ENCODE peak calls at places on chromosomes 12 and 14, in six cellular contexts. One of them, this sample, is unnamed.

GRCh38 chr12:105334001-105334400 is 3.5 kb downstream of the C12orf75 start:
- DNase-seq in IMR-90: peak
- DNase-seq in mesendoderm: no peak
- DNase-seq in neuronal stem cell: no peak
- DNase-seq in H1: no peak
- DNase-seq in trophoblast cell: peak
- DNase-seq in this sample: peak

GRCh38 chr12:6816598-6816997 is 5.0 kb upstream of the GPR162 start:
- DNase-seq in IMR-90: no peak
- DNase-seq in mesendoderm: peak
- DNase-seq in neuronal stem cell: no peak
- DNase-seq in H1: no peak
- DNase-seq in trophoblast cell: no peak
- DNase-seq in this sample: no peak

GRCh38 chr14:98345186-98345585 is 926.8 kb downstream of the BCL11B start:
- DNase-seq in IMR-90: no peak
- DNase-seq in mesendoderm: no peak
- DNase-seq in neuronal stem cell: no peak
- DNase-seq in H1: no peak
- DNase-seq in trophoblast cell: no peak
- DNase-seq in this sample: no peak

GRCh38 chr14:99274346-99275221 is 2.6 kb upstream of the BCL11B start:
- DNase-seq in IMR-90: peak
- DNase-seq in mesendoderm: peak
- DNase-seq in neuronal stem cell: peak
- DNase-seq in H1: peak
- DNase-seq in trophoblast cell: no peak
- DNase-seq in this sample: peak

GRCh38 chr12:67572492-67572891 is 76.1 kb upstream of the DYRK2 start:
- DNase-seq in IMR-90: no peak
- DNase-seq in mesendoderm: no peak
- DNase-seq in neuronal stem cell: no peak
- DNase-seq in H1: no peak
- DNase-seq in trophoblast cell: no peak
- DNase-seq in this sample: no peak

GRCh38 chr14:103879570-103880333 is 32.4 kb upstream of the PPP1R13B start:
- DNase-seq in IMR-90: no peak
- DNase-seq in mesendoderm: peak
- DNase-seq in neuronal stem cell: no peak
- DNase-seq in H1: no peak
- DNase-seq in trophoblast cell: no peak
- DNase-seq in this sample: no peak

GRCh38 chr14:75341639-75342038 is 63.0 kb downstream of the FOS start:
- DNase-seq in IMR-90: no peak
- DNase-seq in mesendoderm: no peak
- DNase-seq in neuronal stem cell: no peak
- DNase-seq in H1: no peak
- DNase-seq in trophoblast cell: no peak
- DNase-seq in this sample: peak

GRCh38 chr14:103385994-103386491 is 828 bp downstream of the MARK3 start:
- DNase-seq in IMR-90: peak
- DNase-seq in mesendoderm: peak
- DNase-seq in neuronal stem cell: no peak
- DNase-seq in H1: no peak
- DNase-seq in trophoblast cell: peak
- DNase-seq in this sample: peak

GRCh38 chr12:131229426-131230339 is 276.0 kb downstream of the ADGRD1 start:
- DNase-seq in IMR-90: no peak
- DNase-seq in mesendoderm: peak
- DNase-seq in neuronal stem cell: no peak
- DNase-seq in H1: no peak
- DNase-seq in trophoblast cell: no peak
- DNase-seq in this sample: no peak

GRCh38 chr12:89693639-89694202 is 14.9 kb downstream of the ATP2B1 start:
- DNase-seq in IMR-90: no peak
- DNase-seq in mesendoderm: no peak
- DNase-seq in neuronal stem cell: no peak
- DNase-seq in H1: no peak
- DNase-seq in trophoblast cell: no peak
- DNase-seq in this sample: no peak

GRCh38 chr14:96554315-96554910 is 52.2 kb downstream of the PAPOLA start:
- DNase-seq in IMR-90: no peak
- DNase-seq in mesendoderm: no peak
- DNase-seq in neuronal stem cell: no peak
- DNase-seq in H1: no peak
- DNase-seq in trophoblast cell: no peak
- DNase-seq in this sample: no peak

GRCh38 chr12:71755146-71755892 is 656 bp downstream of the RAB21 start:
- DNase-seq in IMR-90: peak
- DNase-seq in mesendoderm: peak
- DNase-seq in neuronal stem cell: no peak
- DNase-seq in H1: no peak
- DNase-seq in trophoblast cell: peak
- DNase-seq in this sample: peak

GRCh38 chr12:51393676-51394545 is 2.7 kb upstream of the GALNT6 start:
- DNase-seq in IMR-90: peak
- DNase-seq in mesendoderm: no peak
- DNase-seq in neuronal stem cell: no peak
- DNase-seq in H1: no peak
- DNase-seq in trophoblast cell: peak
- DNase-seq in this sample: peak

GRCh38 chr12:48998497-48999353 is 450 bp downstream of the DDN start:
- DNase-seq in IMR-90: peak
- DNase-seq in mesendoderm: no peak
- DNase-seq in neuronal stem cell: no peak
- DNase-seq in H1: no peak
- DNase-seq in trophoblast cell: no peak
- DNase-seq in this sample: peak

GRCh38 chr12:123363743-123364531 is 710 bp downstream of the SBNO1 start:
- DNase-seq in IMR-90: no peak
- DNase-seq in mesendoderm: peak
- DNase-seq in neuronal stem cell: peak
- DNase-seq in H1: no peak
- DNase-seq in trophoblast cell: no peak
- DNase-seq in this sample: no peak

GRCh38 chr12:28014196-28014595 is 41.7 kb upstream of the PTHLH start:
- DNase-seq in IMR-90: no peak
- DNase-seq in mesendoderm: no peak
- DNase-seq in neuronal stem cell: no peak
- DNase-seq in H1: no peak
- DNase-seq in trophoblast cell: no peak
- DNase-seq in this sample: no peak

GRCh38 chr12:76871751-76872150 is 7.1 kb downstream of the CSRP2 start:
- DNase-seq in IMR-90: no peak
- DNase-seq in mesendoderm: no peak
- DNase-seq in neuronal stem cell: no peak
- DNase-seq in H1: no peak
- DNase-seq in trophoblast cell: no peak
- DNase-seq in this sample: no peak
- H3K4me2 ChIP-seq in IMR-90: no peak
- H3K4me2 ChIP-seq in mesendoderm: no peak
- H3K4me2 ChIP-seq in neuronal stem cell: no peak
- H3K4me2 ChIP-seq in H1: no peak
- H3K4me2 ChIP-seq in trophoblast cell: no peak
- H3K4me2 ChIP-seq in this sample: no peak

GRCh38 chr12:127595506-127595905 is 671.5 kb upstream of the TMEM132C start:
- DNase-seq in IMR-90: no peak
- DNase-seq in mesendoderm: no peak
- DNase-seq in neuronal stem cell: no peak
- DNase-seq in H1: no peak
- DNase-seq in trophoblast cell: no peak
- DNase-seq in this sample: no peak

GRCh38 chr12:127592278-127592677 is 674.7 kb upstream of the TMEM132C start:
- DNase-seq in IMR-90: no peak
- DNase-seq in mesendoderm: no peak
- DNase-seq in neuronal stem cell: no peak
- DNase-seq in H1: no peak
- DNase-seq in trophoblast cell: no peak
- DNase-seq in this sample: no peak

GRCh38 chr12:127599441-127599840 is 667.5 kb upstream of the TMEM132C start:
- DNase-seq in IMR-90: no peak
- DNase-seq in mesendoderm: no peak
- DNase-seq in neuronal stem cell: no peak
- DNase-seq in H1: no peak
- DNase-seq in trophoblast cell: no peak
- DNase-seq in this sample: no peak

GRCh38 chr12:127596881-127597280 is 670.1 kb upstream of the TMEM132C start:
- DNase-seq in IMR-90: no peak
- DNase-seq in mesendoderm: no peak
- DNase-seq in neuronal stem cell: no peak
- DNase-seq in H1: no peak
- DNase-seq in trophoblast cell: no peak
- DNase-seq in this sample: no peak

GRCh38 chr12:127594351-127594970 is 672.5 kb upstream of the TMEM132C start:
- DNase-seq in IMR-90: no peak
- DNase-seq in mesendoderm: peak
- DNase-seq in neuronal stem cell: no peak
- DNase-seq in H1: peak
- DNase-seq in trophoblast cell: no peak
- DNase-seq in this sample: no peak
- H3K4me3 ChIP-seq in IMR-90: no peak
- H3K4me3 ChIP-seq in mesendoderm: no peak
- H3K4me3 ChIP-seq in neuronal stem cell: no peak
- H3K4me3 ChIP-seq in H1: no peak
- H3K4me3 ChIP-seq in trophoblast cell: no peak
- H3K4me3 ChIP-seq in this sample: no peak

GRCh38 chr12:58933068-58933681 is 12.9 kb upstream of the LRIG3 start:
- DNase-seq in IMR-90: no peak
- DNase-seq in mesendoderm: peak
- DNase-seq in neuronal stem cell: no peak
- DNase-seq in H1: no peak
- DNase-seq in trophoblast cell: no peak
- DNase-seq in this sample: no peak
- H2AK5ac ChIP-seq in IMR-90: no peak
- H2AK5ac ChIP-seq in mesendoderm: no peak
- H2AK5ac ChIP-seq in neuronal stem cell: no peak
- H2AK5ac ChIP-seq in H1: no peak
- H2AK5ac ChIP-seq in trophoblast cell: no peak
- H2AK5ac ChIP-seq in this sample: no peak

DNA sequence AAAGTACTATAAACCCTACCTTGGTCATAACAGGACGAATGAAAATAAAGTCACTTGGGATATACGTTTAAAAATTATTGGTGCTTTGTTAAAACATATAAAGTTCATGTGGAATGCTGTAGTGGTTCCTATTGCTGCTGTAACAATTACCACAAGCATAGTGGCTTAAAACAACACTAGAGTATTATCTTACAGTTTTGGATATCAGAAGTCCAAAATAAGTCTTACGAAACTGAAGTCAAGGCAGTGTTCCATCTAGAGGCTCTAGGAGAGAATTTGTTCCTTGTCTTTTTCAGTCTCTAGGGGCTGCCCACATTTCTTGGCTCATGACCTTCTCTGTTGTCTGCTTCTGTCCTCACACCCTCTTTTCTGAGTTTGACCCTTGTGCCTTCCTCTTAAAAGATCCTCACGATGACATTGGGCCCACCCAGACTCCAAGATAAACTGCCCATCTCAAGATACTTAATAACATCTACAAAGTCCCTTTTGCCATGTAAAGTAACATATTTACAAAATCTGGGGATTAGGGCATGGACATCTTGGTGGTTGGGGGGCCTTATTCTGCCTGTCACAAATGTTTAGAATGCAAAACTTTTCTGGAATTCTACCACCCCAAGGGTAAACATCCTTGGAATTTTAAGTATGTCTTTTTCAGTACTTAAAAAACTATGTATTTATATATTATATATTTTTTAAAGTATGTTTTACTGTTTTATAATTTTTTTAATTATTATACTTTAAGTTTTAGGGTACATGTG is 178.1 kb downstream of the ETNK1 start:
- DNase-seq in IMR-90: no peak
- DNase-seq in mesendoderm: peak
- DNase-seq in neuronal stem cell: no peak
- DNase-seq in H1: no peak
- DNase-seq in trophoblast cell: no peak
- DNase-seq in this sample: no peak
- H3K4me2 ChIP-seq in IMR-90: no peak
- H3K4me2 ChIP-seq in mesendoderm: no peak
- H3K4me2 ChIP-seq in neuronal stem cell: no peak
- H3K4me2 ChIP-seq in H1: no peak
- H3K4me2 ChIP-seq in trophoblast cell: no peak
- H3K4me2 ChIP-seq in this sample: no peak

DNA sequence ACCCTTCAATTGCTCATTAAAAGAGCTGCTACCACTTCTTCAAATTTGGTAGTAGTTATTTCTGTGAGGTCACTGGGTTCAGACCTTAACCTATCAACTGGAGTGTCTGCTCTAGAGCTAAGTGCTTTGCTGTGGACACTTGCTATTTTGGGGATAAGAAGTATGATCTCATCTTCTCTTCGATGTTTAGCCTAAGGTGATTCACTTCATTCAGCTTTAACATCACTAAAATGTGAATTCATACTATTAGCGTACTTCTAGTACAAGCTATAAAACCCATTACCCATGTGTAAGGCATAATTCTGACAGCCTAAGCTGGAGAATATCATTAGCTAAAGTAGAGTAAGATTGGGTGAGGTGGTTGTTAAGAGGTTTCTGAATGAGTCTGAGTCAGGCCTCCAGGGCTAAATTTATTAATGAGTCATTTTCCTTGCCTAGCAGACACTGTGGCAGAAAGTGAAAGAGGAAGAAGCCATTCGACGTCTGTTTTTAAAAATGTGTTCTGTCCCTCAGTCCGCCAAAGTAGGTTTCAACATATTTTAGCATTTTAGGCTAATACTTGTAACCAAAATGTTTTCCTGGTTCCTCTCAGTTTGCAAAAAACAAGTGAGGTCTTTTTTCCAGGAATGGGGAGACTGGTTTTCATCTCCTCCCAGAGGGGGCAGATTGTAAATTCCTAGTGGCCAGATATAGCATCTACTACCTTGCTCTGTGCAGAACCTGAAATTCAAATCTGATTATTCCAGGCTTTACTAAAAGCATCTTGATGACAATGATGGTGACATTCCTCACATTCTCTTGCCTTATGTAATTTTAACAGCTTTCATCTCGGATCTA is 103.6 kb downstream of the SSPN start:
- DNase-seq in IMR-90: peak
- DNase-seq in mesendoderm: peak
- DNase-seq in neuronal stem cell: no peak
- DNase-seq in H1: no peak
- DNase-seq in trophoblast cell: peak
- DNase-seq in this sample: peak
- H3K4me3 ChIP-seq in IMR-90: peak
- H3K4me3 ChIP-seq in mesendoderm: no peak
- H3K4me3 ChIP-seq in neuronal stem cell: no peak
- H3K4me3 ChIP-seq in H1: no peak
- H3K4me3 ChIP-seq in trophoblast cell: no peak
- H3K4me3 ChIP-seq in this sample: no peak

GRCh38 chr12:8785499-8785898 is 36.9 kb upstream of the A2ML1 start:
- DNase-seq in IMR-90: no peak
- DNase-seq in mesendoderm: no peak
- DNase-seq in neuronal stem cell: no peak
- DNase-seq in H1: no peak
- DNase-seq in trophoblast cell: peak
- DNase-seq in this sample: no peak
- H2AK5ac ChIP-seq in IMR-90: no peak
- H2AK5ac ChIP-seq in mesendoderm: no peak
- H2AK5ac ChIP-seq in neuronal stem cell: peak
- H2AK5ac ChIP-seq in H1: no peak
- H2AK5ac ChIP-seq in trophoblast cell: no peak
- H2AK5ac ChIP-seq in this sample: no peak